ENCODE peak calls at places on chromosomes 16 and 17, in eight cellular contexts. D is A172; H is activated T-helper 9 cell treated with anti-CD3 and anti-CD28 coated beads, Interleukin-2, amount 50 U/mL, for 16 hours; Y is adrenal gland; P is D341Med; L is aorta; Q is GM20000; O is fibroblast of the aortic adventitia. B is an unnamed sample.

GRCh38 chr16:27313422-27314160 is at the start of gene IL4R:
- DNase-seq in D (peak), H (peak), Y (peak), P (peak), L (peak), Q (peak), O (peak), B (peak)

GRCh38 chr17:45305532-45306087 is 11.2 kb downstream of the MAP3K14 start:
- DNase-seq in D (peak), H (no peak), Y (no peak), P (no peak), L (no peak), Q (no peak), O (no peak), B (no peak)

GRCh38 chr17:46977750-46978488 is 1.1 kb downstream of the RPRML start:
- DNase-seq in D (no peak), H (no peak), Y (no peak), P (peak), L (no peak), Q (no peak), O (no peak), B (no peak)

GRCh38 chr17:30970757-30971567 is at the start of gene RNF135:
- DNase-seq in D (peak), H (peak), Y (peak), P (peak), L (peak), Q (peak), O (peak), B (peak)

GRCh38 chr17:74457146-74457819 is 9.2 kb upstream of the CD300A start:
- DNase-seq in D (peak), H (peak), Y (peak), P (peak), L (peak), Q (peak), O (peak), B (peak)

GRCh38 chr17:32264823-32265191 is 825 bp upstream of the RHBDL3 start:
- DNase-seq in D (no peak), H (no peak), Y (no peak), P (peak), L (no peak), Q (no peak), O (no peak), B (no peak)

GRCh38 chr17:37701424-37702020 is 43.3 kb downstream of the HNF1B start:
- DNase-seq in D (no peak), H (no peak), Y (no peak), P (peak), L (no peak), Q (peak), O (peak), B (peak)

GRCh38 chr17:48795444-48796162 is 21.4 kb downstream of the TTLL6 start:
- DNase-seq in D (peak), H (no peak), Y (no peak), P (no peak), L (peak), Q (no peak), O (peak), B (no peak)

GRCh38 chr16:68902376-68903345 is 59.3 kb downstream of the TANGO6 start:
- DNase-seq in D (peak), H (no peak), Y (peak), P (peak), L (no peak), Q (peak), O (peak), B (peak)